ENCODE peak calls at places on chromosomes 2 and 18, in four cellular contexts. C is BE2C; L is stimulated activated CD4-positive, alpha-beta T cell treated with anti-CD3 and anti-CD28 coated beads, Interleukin-12 subunit alpha, Interleukin-12 subunit beta, amount 100 ng/mL, for 4 hours; N is head of caudate nucleus. T is an unnamed sample.

GRCh38 chr2:217902281-217903141 is 100.3 kb downstream of the TNS1 start:
- DNase-seq in C (no peak), L (no peak), N (no peak), T (peak)

GRCh38 chr2:68318686-68319396 is 908 bp downstream of the CNRIP1 start:
- DNase-seq in C (peak), L (no peak), N (peak), T (no peak)

GRCh38 chr2:12419803-12420202 is 296.9 kb upstream of the TRIB2 start:
- DNase-seq in C (no peak), L (no peak), N (no peak), T (no peak)

GRCh38 chr2:1874101-1874865 is 130.0 kb upstream of the PXDN start:
- DNase-seq in C (no peak), L (no peak), N (no peak), T (no peak)

GRCh38 chr2:98761267-98761781 is 30.4 kb upstream of the MGAT4A start:
- DNase-seq in C (no peak), L (peak), N (no peak), T (no peak)

GRCh38 chr18:45521777-45522176 is 93.5 kb upstream of the SLC14A2 start:
- DNase-seq in C (no peak), L (no peak), N (no peak), T (no peak)

GRCh38 chr2:159126653-159127052 is 158.2 kb downstream of the TANC1 start:
- DNase-seq in C (no peak), L (no peak), N (no peak), T (no peak)

GRCh38 chr2:48175254-48175653 is 269.0 kb upstream of the FBXO11 start:
- DNase-seq in C (no peak), L (no peak), N (no peak), T (no peak)

GRCh38 chr2:42342061-42342794 is 18.8 kb downstream of the COX7A2L start:
- DNase-seq in C (peak), L (no peak), N (no peak), T (peak)